ENCODE peak calls at places on chromosomes 11 and 22, in five cellular contexts. W, I, Y, O and R are unnamed samples.

GRCh38 chr11:134639586-134640330 is 227.7 kb upstream of the B3GAT1 start:
- DNase-seq in Y (no peak), O (no peak), W (no peak), I (no peak), R (no peak)

GRCh38 chr11:16815047-16815767 is 76.8 kb downstream of the C11orf58 start:
- DNase-seq in I (peak), O (no peak), Y (no peak), W (no peak), R (no peak)

GRCh38 chr11:78080084-78080817 is 589 bp upstream of the NDUFC2 start:
- DNase-seq in I (no peak), O (no peak), Y (no peak), W (no peak), R (no peak)

GRCh38 chr11:8649361-8649760 is 33.1 kb downstream of the TRIM66 start:
- DNase-seq in W (no peak), Y (no peak), I (no peak), O (peak), R (no peak)

GRCh38 chr11:8917157-8917820 is 6.3 kb downstream of the AKIP1 start:
- DNase-seq in Y (peak), I (no peak), O (peak), W (no peak), R (no peak)

GRCh38 chr11:30585067-30585891 is 874 bp downstream of the MPPED2 start:
- DNase-seq in W (no peak), I (no peak), O (no peak), Y (peak), R (peak)

GRCh38 chr11:75507571-75507970 is 18.2 kb downstream of the GDPD5 start:
- DNase-seq in I (no peak), W (no peak), O (no peak), Y (no peak), R (no peak)

GRCh38 chr11:33976351-33977199 is 75.0 kb upstream of the CAPRIN1 start:
- DNase-seq in I (no peak), Y (no peak), W (no peak), O (no peak), R (no peak)

GRCh38 chr22:38700271-38700788 is 413 bp downstream of the JOSD1 start:
- DNase-seq in I (no peak), O (no peak), W (peak), Y (peak), R (peak)

GRCh38 chr11:104390696-104391095 is 226.7 kb upstream of the PDGFD start:
- DNase-seq in W (no peak), Y (no peak), O (peak), I (no peak), R (no peak)

GRCh38 chr11:128586689-128587088 is 669 bp downstream of the ETS1 start:
- DNase-seq in W (no peak), Y (no peak), I (no peak), O (no peak), R (no peak)

GRCh38 chr11:71209181-71209580 is 43.2 kb downstream of the SHANK2 start:
- DNase-seq in W (no peak), I (no peak), O (no peak), Y (no peak), R (no peak)

GRCh38 chr11:116454020-116454645 is 318.7 kb downstream of the BUD13 start:
- DNase-seq in Y (peak), W (no peak), O (no peak), I (peak), R (no peak)

GRCh38 chr11:86931965-86932332 is 23.2 kb downstream of the FZD4 start:
- DNase-seq in O (no peak), I (peak), Y (no peak), W (no peak), R (no peak)

GRCh38 chr11:82754410-82754809 is 20.7 kb upstream of the FAM181B start:
- DNase-seq in O (no peak), I (no peak), Y (no peak), W (no peak), R (no peak)

GRCh38 chr11:122852071-122852831 is 14.0 kb downstream of the CRTAM start:
- DNase-seq in W (no peak), Y (no peak), O (no peak), I (no peak), R (no peak)

GRCh38 chr11:82701847-82702520 is 31.7 kb downstream of the FAM181B start:
- DNase-seq in Y (peak), W (no peak), I (peak), O (no peak), R (peak)

GRCh38 chr22:31646186-31647019 is 15.6 kb downstream of the PISD start:
- DNase-seq in O (peak), Y (no peak), W (no peak), I (no peak), R (no peak)

GRCh38 chr11:22465620-22466019 is 127.4 kb downstream of the SLC17A6 start:
- DNase-seq in Y (no peak), I (no peak), O (no peak), W (no peak), R (no peak)

GRCh38 chr11:19557720-19558140 is 154.9 kb upstream of the NAV2 start:
- DNase-seq in O (peak), W (no peak), I (peak), Y (peak), R (peak)

GRCh38 chr11:130527648-130528300 is 79.3 kb downstream of the ADAMTS15 start:
- DNase-seq in W (no peak), Y (no peak), O (no peak), I (no peak), R (no peak)

GRCh38 chr22:24482586-24482985 is 12.5 kb upstream of the UPB1 start:
- DNase-seq in O (no peak), Y (no peak), I (peak), W (no peak), R (no peak)

GRCh38 chr22:47281126-47282106 is 519.0 kb downstream of the TBC1D22A start:
- DNase-seq in O (no peak), I (no peak), W (no peak), Y (no peak), R (no peak)

GRCh38 chr11:95067828-95068244 is 1.1 kb downstream of the SRSF8 start:
- DNase-seq in Y (no peak), O (no peak), W (no peak), I (no peak), R (no peak)

GRCh38 chr11:103920449-103920848 is 116.0 kb upstream of the DDI1 start:
- DNase-seq in W (no peak), Y (no peak), O (peak), I (no peak), R (no peak)

GRCh38 chr11:121482231-121483129 is 29.7 kb upstream of the SORL1-AS1 start:
- DNase-seq in Y (no peak), W (peak), I (no peak), O (no peak), R (peak)

GRCh38 chr11:8384199-8384821 is 120.6 kb upstream of the LMO1 start:
- DNase-seq in Y (peak), O (no peak), W (no peak), I (no peak), R (no peak)

GRCh38 chr11:29333993-29334780 is 682.6 kb downstream of the KCNA4 start:
- DNase-seq in I (peak), O (peak), W (no peak), Y (no peak), R (no peak)

GRCh38 chr11:120784566-120785251 is 239.2 kb upstream of the TBCEL start:
- DNase-seq in W (no peak), O (no peak), I (no peak), Y (no peak), R (no peak)

GRCh38 chr11:7020183-7020917 is at the start of the genes NLRP14 and ZNF214:
- DNase-seq in W (no peak), Y (peak), I (peak), O (peak), R (no peak)

GRCh38 chr11:18229501-18229900 is 7.1 kb downstream of the SAA4 start:
- DNase-seq in O (no peak), W (no peak), I (no peak), Y (no peak), R (peak)